ENCODE peak calls at places on chromosomes 12 and 14, in four cellular contexts. M is cardiac muscle cell; H is CD4-positive, CD25-positive, alpha-beta regulatory T cell; P is A549. L is an unnamed sample.

GRCh38 chr12:68792952-68793351 is 15.0 kb upstream of the MDM2 start:
- DNase-seq in M (no peak), H (peak; percentile 7), P (peak; percentile 70), L (no peak)

GRCh38 chr12:53181935-53182334 is 1.2 kb upstream of the CSAD start:
- DNase-seq in M (no peak), H (no peak), P (no peak), L (no peak)

GRCh38 chr12:84856156-84856900 is 56.3 kb downstream of the SLC6A15 start:
- DNase-seq in M (no peak), H (no peak), P (no peak), L (no peak)

GRCh38 chr14:26389646-26390508 is 208.0 kb downstream of the NOVA1 start:
- DNase-seq in M (no peak), H (no peak), P (no peak), L (no peak)

GRCh38 chr14:103594265-103594664 is 31.5 kb downstream of the COA8 start:
- DNase-seq in M (no peak), H (no peak), P (no peak), L (no peak)

GRCh38 chr12:70812124-70812523 is 108.4 kb downstream of the PTPRR start:
- DNase-seq in M (no peak), H (no peak), P (no peak), L (no peak)

GRCh38 chr12:119229837-119230236 is 51.1 kb downstream of the HSPB8 start:
- DNase-seq in M (peak; percentile 54), H (no peak), P (peak; percentile 77), L (no peak)

GRCh38 chr14:105059035-105059916 is 6.0 kb downstream of the GPR132 start:
- DNase-seq in M (no peak), H (peak; percentile 61), P (no peak), L (no peak)

GRCh38 chr14:103361868-103362267 is 23.3 kb upstream of the MARK3 start:
- DNase-seq in M (no peak), H (no peak), P (peak; percentile 83), L (no peak)

GRCh38 chr12:6548556-6549378 is 7.1 kb downstream of the IFFO1 start:
- DNase-seq in M (no peak), H (no peak), P (peak; percentile 48), L (no peak)

GRCh38 chr14:59101441-59101840 is 87.0 kb upstream of the DAAM1 start:
- DNase-seq in M (no peak), H (no peak), P (no peak), L (no peak)

GRCh38 chr12:108333898-108334699 is 5.0 kb downstream of the CMKLR1 start:
- DNase-seq in M (no peak), H (no peak), P (no peak), L (peak; percentile 63)

GRCh38 chr12:24095245-24095644 is 145.8 kb upstream of the SOX5 start:
- DNase-seq in M (no peak), H (no peak), P (no peak), L (no peak)

GRCh38 chr14:53979747-53980642 is 23.4 kb upstream of the BMP4 start:
- DNase-seq in M (no peak), H (no peak), P (peak; percentile 27), L (peak; percentile 28)

GRCh38 chr14:51865953-51866747 is 5.7 kb downstream of the GNG2 start:
- DNase-seq in M (no peak), H (peak; percentile 19), P (no peak), L (no peak)

GRCh38 chr14:105167303-105168092 is 1.1 kb downstream of the JAG2 start:
- DNase-seq in M (peak; percentile 74), H (no peak), P (no peak), L (no peak)

GRCh38 chr14:96762650-96763049 is 34.5 kb upstream of the VRK1 start:
- DNase-seq in M (peak; percentile 79), H (peak; percentile 14), P (peak; percentile 76), L (no peak)

DNA sequence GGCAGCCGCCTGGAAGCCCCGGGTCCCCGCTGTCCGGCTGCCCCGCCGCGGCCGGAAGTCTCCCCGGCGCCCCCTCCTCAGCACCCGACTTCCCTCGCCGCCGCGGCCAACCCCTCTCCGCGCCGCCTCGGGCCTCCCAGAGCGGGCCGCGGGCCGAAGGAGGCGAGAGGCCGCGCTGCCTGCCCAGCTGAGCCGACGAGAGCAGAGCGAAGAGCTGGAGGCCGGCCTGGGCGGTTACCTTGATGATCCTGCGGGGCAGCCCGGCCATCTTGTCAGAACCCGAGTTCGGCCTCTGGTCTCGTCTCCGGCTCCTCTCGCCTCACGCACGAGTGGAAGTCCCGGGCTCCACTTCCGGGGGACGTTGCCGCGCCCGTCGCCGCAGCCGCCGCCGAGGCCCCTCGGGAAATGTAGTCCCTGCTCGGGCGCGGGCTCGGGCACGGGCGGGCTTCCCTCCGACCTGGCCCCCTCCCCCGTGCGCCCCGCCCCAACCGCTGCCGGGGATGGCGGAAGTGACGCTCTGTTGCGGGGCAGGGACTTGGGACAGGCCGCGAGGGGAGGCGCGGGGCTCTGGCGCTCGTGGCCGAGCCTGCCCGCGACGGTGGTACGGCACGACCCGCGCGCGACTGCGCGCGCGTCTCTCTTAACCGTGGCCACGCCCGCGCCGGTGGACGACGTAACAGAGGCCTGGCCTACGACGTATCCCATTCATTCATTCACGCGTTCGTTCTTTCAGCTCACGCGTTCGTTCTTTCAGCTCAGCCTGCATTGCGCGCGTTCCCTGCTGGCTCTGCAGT is at the start of gene UBE2N:
- DNase-seq in M (peak; percentile 97), H (peak; percentile 98), P (peak; percentile 97), L (peak; percentile 97)
- H3K4me1 ChIP-seq in M (peaks cover 7% of the 10 kb centered on the region), H (peaks cover 52% of the 10 kb centered on the region), P (peaks cover 32% of the 10 kb centered on the region), L (peaks cover 29% of the 10 kb centered on the region)

GRCh38 chr14:98184467-98184866 is 1087.5 kb downstream of the BCL11B start:
- DNase-seq in M (no peak), H (no peak), P (no peak), L (no peak)
- H3K4me1 ChIP-seq in M (no peaks in the 10 kb centered on the region), H (peaks cover 90% of the 10 kb centered on the region), P (no peaks in the 10 kb centered on the region), L (no peaks in the 10 kb centered on the region)

DNA sequence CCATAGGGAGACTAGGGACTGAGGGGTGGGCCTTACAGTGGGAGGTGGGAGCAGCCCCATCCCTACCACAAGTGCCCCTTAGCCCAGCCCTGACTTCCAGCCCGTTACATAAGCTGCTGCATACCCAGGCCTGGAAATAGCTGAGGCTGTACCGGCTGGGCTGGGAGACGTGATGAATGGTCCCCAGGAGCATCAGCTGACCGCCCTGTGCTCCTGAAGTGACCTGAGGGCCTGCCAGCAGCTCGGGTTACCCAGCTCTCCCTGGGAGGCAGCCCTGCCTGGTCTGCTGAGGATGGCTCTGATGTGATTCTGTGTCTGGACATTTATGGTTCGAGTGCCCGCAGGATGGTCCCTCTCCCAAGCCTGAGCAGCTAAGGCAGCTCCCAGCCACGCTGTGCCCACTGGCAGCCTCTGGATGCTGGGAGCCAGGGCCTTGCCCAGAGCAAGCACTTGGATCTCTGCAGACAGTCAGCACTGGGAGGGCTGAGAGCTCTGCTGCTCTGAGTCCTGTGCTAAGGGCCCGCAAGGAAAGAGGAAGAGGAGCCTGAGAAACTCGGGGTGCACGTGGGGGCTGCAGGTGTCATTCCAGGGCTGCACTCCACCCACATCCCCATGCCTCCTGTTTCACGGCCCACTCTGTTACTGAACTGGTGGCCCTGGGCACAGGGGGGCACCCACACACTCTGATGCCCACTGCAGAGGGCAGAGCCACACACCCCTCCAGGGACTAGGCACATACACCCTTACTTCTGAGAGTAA is 20.5 kb downstream of the TAMALIN start:
- DNase-seq in M (peak; percentile 82), H (no peak), P (no peak), L (no peak)
- H3K4me1 ChIP-seq in M (peaks cover 33% of the 10 kb centered on the region), H (peaks cover 35% of the 10 kb centered on the region), P (peaks cover 23% of the 10 kb centered on the region), L (peaks cover 4% of the 10 kb centered on the region)

GRCh38 chr14:60327447-60328331 is 78.7 kb downstream of the PPM1A start:
- DNase-seq in M (peak; percentile 17), H (no peak), P (peak; percentile 14), L (no peak)

GRCh38 chr14:60323199-60323891 is 74.3 kb downstream of the PPM1A start:
- DNase-seq in M (no peak), H (no peak), P (no peak), L (no peak)

GRCh38 chr14:60324837-60325236 is 75.8 kb downstream of the PPM1A start:
- DNase-seq in M (no peak), H (no peak), P (no peak), L (no peak)

GRCh38 chr14:60328588-60328987 is 79.6 kb downstream of the PPM1A start:
- DNase-seq in M (peak; percentile 23), H (no peak), P (no peak), L (no peak)

DNA sequence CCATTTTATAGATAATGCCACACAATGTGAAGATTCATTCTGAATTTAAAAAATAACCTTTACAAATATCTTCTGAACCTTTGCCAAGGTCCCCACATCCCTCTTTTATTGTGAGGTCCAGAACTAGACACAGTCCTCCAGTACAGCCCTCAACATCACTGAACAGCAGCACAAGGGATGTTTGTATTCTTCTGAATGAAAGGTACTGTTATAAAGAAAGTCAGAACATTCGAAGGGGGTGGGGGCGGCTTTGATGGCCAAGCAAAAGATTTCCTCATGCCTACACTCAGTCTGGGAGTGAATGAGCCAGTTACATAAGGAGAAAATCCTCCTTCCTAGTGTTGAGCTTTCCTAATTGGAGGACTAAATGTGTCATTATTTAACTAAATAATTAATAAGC is 77.3 kb downstream of the PPM1A start:
- DNase-seq in M (no peak), H (no peak), P (no peak), L (no peak)
- H3K4me1 ChIP-seq in M (no peaks in the 10 kb centered on the region), H (peaks cover 13% of the 10 kb centered on the region), P (peaks cover 3% of the 10 kb centered on the region), L (no peaks in the 10 kb centered on the region)

DNA sequence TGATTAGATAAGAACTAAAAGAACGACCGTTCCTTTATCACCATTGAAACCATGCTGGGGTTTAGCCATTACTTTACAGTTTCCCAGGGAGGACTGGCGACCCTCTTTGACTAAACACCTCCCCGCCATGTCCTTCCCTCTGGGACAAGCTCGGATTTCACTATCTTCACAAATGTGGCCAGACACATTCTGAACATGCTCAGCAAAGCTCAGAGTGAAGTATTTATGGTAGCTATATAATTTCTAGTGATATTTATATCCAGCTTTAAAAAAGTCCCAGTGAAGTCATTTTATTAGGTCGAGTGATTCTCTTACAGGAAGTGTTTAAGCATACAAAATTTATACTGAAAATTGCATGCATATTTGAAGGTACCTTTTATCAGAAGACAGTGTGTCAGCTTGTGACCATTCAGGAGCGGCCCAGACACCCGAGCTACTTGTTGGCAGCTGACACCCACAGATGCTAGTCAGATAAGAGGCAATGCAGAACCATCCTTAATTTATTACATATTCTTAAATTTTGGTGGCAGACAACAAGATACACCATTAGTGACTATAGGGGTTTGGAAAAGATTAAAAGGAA is 36.8 kb downstream of the NIN start:
- DNase-seq in M (no peak), H (no peak), P (no peak), L (no peak)
- H3K4me1 ChIP-seq in M (peaks cover 34% of the 10 kb centered on the region), H (peaks cover 10% of the 10 kb centered on the region), P (peaks cover 12% of the 10 kb centered on the region), L (no peaks in the 10 kb centered on the region)